ENCODE peak calls at places on chromosome 20, in eight cellular contexts. L, S, G, M, A, Q, I and J are unnamed samples.

GRCh38 chr20:36336838-36337478 is 30.8 kb downstream of the DLGAP4 start:
- DNase-seq in M (no peak), Q (no peak), S (no peak), L (no peak), A (no peak), I (no peak), G (no peak), J (no peak)

GRCh38 chr20:1474817-1475603 is 8.4 kb upstream of the NSFL1C start:
- DNase-seq in A (no peak), Q (no peak), M (no peak), L (no peak), S (no peak), I (no peak), G (no peak), J (no peak)

GRCh38 chr20:17479041-17479657 is 52.0 kb downstream of the BFSP1 start:
- DNase-seq in I (no peak), M (no peak), S (no peak), L (no peak), G (no peak), A (no peak), Q (no peak), J (no peak)

GRCh38 chr20:23162887-23163286 is 76.8 kb upstream of the CD93 start:
- DNase-seq in M (no peak), G (no peak), S (no peak), I (no peak), Q (no peak), A (no peak), L (no peak), J (no peak)

GRCh38 chr20:42779216-42779615 is 410.5 kb downstream of the PTPRT start:
- DNase-seq in G (no peak), S (no peak), I (no peak), Q (no peak), A (no peak), M (no peak), L (no peak), J (no peak)

GRCh38 chr20:58238490-58238889 is 10.0 kb upstream of the ANKRD60 start:
- DNase-seq in Q (no peak), G (no peak), I (no peak), L (no peak), M (no peak), A (no peak), S (no peak), J (no peak)

GRCh38 chr20:32251470-32251869 is 26.0 kb upstream of the KIF3B start:
- DNase-seq in Q (no peak), G (no peak), M (no peak), L (no peak), A (no peak), S (no peak), I (no peak), J (no peak)

GRCh38 chr20:50274570-50275430 is 84.2 kb downstream of the CEBPB start:
- DNase-seq in S (no peak), A (peak; percentile 58), L (no peak), G (no peak), Q (no peak), M (no peak), I (no peak), J (no peak)

GRCh38 chr20:57064836-57065235 is 201.6 kb downstream of the BMP7 start:
- DNase-seq in L (no peak), M (no peak), S (no peak), G (no peak), Q (no peak), A (no peak), I (no peak), J (no peak)

GRCh38 chr20:61953789-61954125 is 111.9 kb downstream of the TAF4 start:
- DNase-seq in S (no peak), G (no peak), L (no peak), A (no peak), I (no peak), M (no peak), Q (no peak), J (no peak)

GRCh38 chr20:11454966-11455799 is 462.5 kb upstream of the BTBD3 start:
- DNase-seq in S (peak; percentile 66), M (peak; percentile 85), G (peak; percentile 79), Q (no peak), A (no peak), I (no peak), L (no peak), J (no peak)

GRCh38 chr20:46672543-46673148 is 16.6 kb downstream of the TP53RK start:
- DNase-seq in M (no peak), I (no peak), G (no peak), Q (no peak), L (no peak), S (no peak), A (no peak), J (no peak)

GRCh38 chr20:49303211-49303610 is 25.4 kb upstream of the ZNFX1 start:
- DNase-seq in A (no peak), S (no peak), I (no peak), G (peak; percentile 55), Q (no peak), L (no peak), M (no peak), J (no peak)

GRCh38 chr20:44017211-44017610 is 102.6 kb downstream of the TOX2 start:
- DNase-seq in Q (no peak), L (no peak), S (no peak), I (no peak), M (no peak), G (no peak), A (no peak), J (no peak)

GRCh38 chr20:63765082-63765873 is 25.7 kb downstream of the SLC2A4RG start:
- DNase-seq in G (no peak), Q (no peak), S (no peak), I (no peak), M (no peak), A (no peak), L (no peak), J (no peak)

GRCh38 chr20:34874094-34874654 is 1.5 kb upstream of the GGT7 start:
- DNase-seq in G (peak; percentile 94), M (peak; percentile 90), Q (peak; percentile 30), I (peak; percentile 37), S (peak; percentile 80), L (peak; percentile 24), A (peak; percentile 74), J (peak; percentile 24)